ENCODE peak calls at places on chromosome 21, in ten cellular contexts. One of them, this sample, is unnamed.

GRCh38 chr21:20971296-20971921 is 26.8 kb upstream of the NCAM2 start:
- DNase-seq in GM23248: peak; percentile 76
- DNase-seq in A549: no peak
- DNase-seq in kidney: no peak
- DNase-seq in adrenal gland: no peak
- DNase-seq in ovary: no peak
- DNase-seq in small intestine: peak; percentile 2
- DNase-seq in aorta: peak; percentile 42
- DNase-seq in tibial nerve: peak; percentile 56
- DNase-seq in heart right ventricle: no peak
- DNase-seq in this sample: no peak

GRCh38 chr21:28283652-28284490 is 708.8 kb downstream of the LTN1 start:
- DNase-seq in kidney: no peak
- DNase-seq in tibial nerve: no peak
- DNase-seq in aorta: no peak
- DNase-seq in A549: no peak
- DNase-seq in ovary: no peak
- DNase-seq in heart right ventricle: peak; percentile 20
- DNase-seq in GM23248: peak; percentile 76
- DNase-seq in adrenal gland: no peak
- DNase-seq in small intestine: peak; percentile 26
- DNase-seq in this sample: no peak

GRCh38 chr21:35525443-35525842 is 476.3 kb upstream of the RUNX1 start:
- DNase-seq in GM23248: peak; percentile 33
- DNase-seq in tibial nerve: no peak
- DNase-seq in aorta: no peak
- DNase-seq in kidney: no peak
- DNase-seq in small intestine: no peak
- DNase-seq in heart right ventricle: no peak
- DNase-seq in A549: no peak
- DNase-seq in adrenal gland: no peak
- DNase-seq in ovary: no peak
- DNase-seq in this sample: no peak

GRCh38 chr21:43361493-43362296 is 65.2 kb downstream of the SIK1 start:
- DNase-seq in small intestine: no peak
- DNase-seq in ovary: no peak
- DNase-seq in A549: no peak
- DNase-seq in tibial nerve: no peak
- DNase-seq in adrenal gland: no peak
- DNase-seq in heart right ventricle: peak; percentile 79
- DNase-seq in GM23248: peak; percentile 75
- DNase-seq in aorta: peak; percentile 61
- DNase-seq in kidney: peak; percentile 90
- DNase-seq in this sample: peak; percentile 89

GRCh38 chr21:28871388-28872015 is 121.2 kb downstream of the LTN1 start:
- DNase-seq in kidney: no peak
- DNase-seq in GM23248: peak; percentile 44
- DNase-seq in small intestine: peak; percentile 13
- DNase-seq in adrenal gland: no peak
- DNase-seq in A549: no peak
- DNase-seq in heart right ventricle: no peak
- DNase-seq in aorta: no peak
- DNase-seq in ovary: no peak
- DNase-seq in tibial nerve: no peak
- DNase-seq in this sample: no peak

GRCh38 chr21:42421018-42421793 is 17.5 kb downstream of the UBASH3A start:
- DNase-seq in kidney: no peak
- DNase-seq in A549: no peak
- DNase-seq in aorta: no peak
- DNase-seq in heart right ventricle: no peak
- DNase-seq in adrenal gland: no peak
- DNase-seq in tibial nerve: no peak
- DNase-seq in small intestine: peak; percentile 75
- DNase-seq in ovary: no peak
- DNase-seq in GM23248: no peak
- DNase-seq in this sample: no peak

GRCh38 chr21:41947596-41948403 is 6.0 kb downstream of the C2CD2 start:
- DNase-seq in A549: no peak
- DNase-seq in heart right ventricle: no peak
- DNase-seq in small intestine: no peak
- DNase-seq in kidney: peak; percentile 74
- DNase-seq in tibial nerve: no peak
- DNase-seq in adrenal gland: peak; percentile 72
- DNase-seq in GM23248: peak; percentile 86
- DNase-seq in ovary: peak; percentile 84
- DNase-seq in aorta: peak; percentile 81
- DNase-seq in this sample: no peak

GRCh38 chr21:33075596-33076195 is 5.8 kb downstream of the OLIG1 start:
- DNase-seq in small intestine: no peak
- DNase-seq in tibial nerve: no peak
- DNase-seq in adrenal gland: no peak
- DNase-seq in kidney: no peak
- DNase-seq in A549: no peak
- DNase-seq in aorta: no peak
- DNase-seq in GM23248: no peak
- DNase-seq in heart right ventricle: no peak
- DNase-seq in ovary: no peak
- DNase-seq in this sample: no peak

GRCh38 chr21:25708467-25709065 is 26.1 kb downstream of the ATP5PF start:
- DNase-seq in aorta: no peak
- DNase-seq in adrenal gland: peak; percentile 44
- DNase-seq in A549: peak; percentile 22
- DNase-seq in heart right ventricle: peak; percentile 43
- DNase-seq in GM23248: peak; percentile 53
- DNase-seq in small intestine: peak; percentile 38
- DNase-seq in ovary: no peak
- DNase-seq in kidney: no peak
- DNase-seq in tibial nerve: peak; percentile 16
- DNase-seq in this sample: no peak

GRCh38 chr21:36320421-36321324 is 676 bp downstream of the MORC3 start:
- DNase-seq in A549: peak; percentile 30
- DNase-seq in GM23248: peak; percentile 88
- DNase-seq in ovary: peak; percentile 82
- DNase-seq in heart right ventricle: no peak
- DNase-seq in aorta: peak; percentile 82
- DNase-seq in adrenal gland: peak; percentile 78
- DNase-seq in kidney: peak; percentile 92
- DNase-seq in small intestine: peak; percentile 70
- DNase-seq in tibial nerve: peak; percentile 42
- DNase-seq in this sample: peak; percentile 82

GRCh38 chr21:9839011-9839661 is 682.2 kb upstream of the TPTE start:
- DNase-seq in adrenal gland: no peak
- DNase-seq in A549: no peak
- DNase-seq in aorta: peak; percentile 59
- DNase-seq in small intestine: no peak
- DNase-seq in kidney: peak; percentile 89
- DNase-seq in tibial nerve: no peak
- DNase-seq in ovary: no peak
- DNase-seq in GM23248: no peak
- DNase-seq in heart right ventricle: no peak
- DNase-seq in this sample: peak; percentile 82

GRCh38 chr21:45329261-45330074 is 41.8 kb upstream of the POFUT2 start:
- DNase-seq in A549: peak; percentile 40
- DNase-seq in heart right ventricle: no peak
- DNase-seq in adrenal gland: no peak
- DNase-seq in GM23248: no peak
- DNase-seq in small intestine: peak; percentile 24
- DNase-seq in kidney: peak; percentile 93
- DNase-seq in ovary: peak; percentile 45
- DNase-seq in tibial nerve: no peak
- DNase-seq in aorta: no peak
- DNase-seq in this sample: peak; percentile 62
- H3K27ac ChIP-seq in A549: peak overlapping the region; percentile 100
- H3K27ac ChIP-seq in heart right ventricle: no peak overlapping the region
- H3K27ac ChIP-seq in adrenal gland: peak overlapping the region; percentile 71
- H3K27ac ChIP-seq in GM23248: no peak overlapping the region
- H3K27ac ChIP-seq in small intestine: no peak overlapping the region
- H3K27ac ChIP-seq in kidney: peak overlapping the region; percentile 80
- H3K27ac ChIP-seq in ovary: no peak overlapping the region
- H3K27ac ChIP-seq in tibial nerve: peak overlapping the region; percentile 61
- H3K27ac ChIP-seq in aorta: no peak overlapping the region
- H3K27ac ChIP-seq in this sample: peak overlapping the region; percentile 56

GRCh38 chr21:46097826-46098286 is at the start of gene COL6A2:
- DNase-seq in small intestine: peak; percentile 13
- DNase-seq in aorta: peak; percentile 75
- DNase-seq in heart right ventricle: peak; percentile 64
- DNase-seq in kidney: peak; percentile 86
- DNase-seq in tibial nerve: no peak
- DNase-seq in A549: peak; percentile 53
- DNase-seq in adrenal gland: peak; percentile 38
- DNase-seq in GM23248: peak; percentile 90
- DNase-seq in ovary: peak; percentile 89
- DNase-seq in this sample: peak; percentile 49

GRCh38 chr21:46095814-46096595 is 1.9 kb upstream of the COL6A2 start:
- DNase-seq in GM23248: no peak
- DNase-seq in A549: no peak
- DNase-seq in aorta: no peak
- DNase-seq in ovary: peak; percentile 37
- DNase-seq in small intestine: no peak
- DNase-seq in tibial nerve: no peak
- DNase-seq in kidney: no peak
- DNase-seq in heart right ventricle: no peak
- DNase-seq in adrenal gland: no peak
- DNase-seq in this sample: no peak

GRCh38 chr21:46098303-46099141 is 610 bp downstream of the COL6A2 start:
- DNase-seq in aorta: peak; percentile 54
- DNase-seq in GM23248: peak; percentile 47
- DNase-seq in kidney: peak; percentile 74
- DNase-seq in small intestine: no peak
- DNase-seq in ovary: peak; percentile 67
- DNase-seq in tibial nerve: no peak
- DNase-seq in adrenal gland: peak; percentile 20
- DNase-seq in heart right ventricle: peak; percentile 33
- DNase-seq in A549: no peak
- DNase-seq in this sample: peak; percentile 50

GRCh38 chr21:46096596-46096981 is 1.3 kb upstream of the COL6A2 start:
- DNase-seq in small intestine: no peak
- DNase-seq in tibial nerve: no peak
- DNase-seq in adrenal gland: no peak
- DNase-seq in GM23248: no peak
- DNase-seq in kidney: peak; percentile 69
- DNase-seq in ovary: peak; percentile 47
- DNase-seq in heart right ventricle: no peak
- DNase-seq in A549: no peak
- DNase-seq in aorta: no peak
- DNase-seq in this sample: no peak

DNA sequence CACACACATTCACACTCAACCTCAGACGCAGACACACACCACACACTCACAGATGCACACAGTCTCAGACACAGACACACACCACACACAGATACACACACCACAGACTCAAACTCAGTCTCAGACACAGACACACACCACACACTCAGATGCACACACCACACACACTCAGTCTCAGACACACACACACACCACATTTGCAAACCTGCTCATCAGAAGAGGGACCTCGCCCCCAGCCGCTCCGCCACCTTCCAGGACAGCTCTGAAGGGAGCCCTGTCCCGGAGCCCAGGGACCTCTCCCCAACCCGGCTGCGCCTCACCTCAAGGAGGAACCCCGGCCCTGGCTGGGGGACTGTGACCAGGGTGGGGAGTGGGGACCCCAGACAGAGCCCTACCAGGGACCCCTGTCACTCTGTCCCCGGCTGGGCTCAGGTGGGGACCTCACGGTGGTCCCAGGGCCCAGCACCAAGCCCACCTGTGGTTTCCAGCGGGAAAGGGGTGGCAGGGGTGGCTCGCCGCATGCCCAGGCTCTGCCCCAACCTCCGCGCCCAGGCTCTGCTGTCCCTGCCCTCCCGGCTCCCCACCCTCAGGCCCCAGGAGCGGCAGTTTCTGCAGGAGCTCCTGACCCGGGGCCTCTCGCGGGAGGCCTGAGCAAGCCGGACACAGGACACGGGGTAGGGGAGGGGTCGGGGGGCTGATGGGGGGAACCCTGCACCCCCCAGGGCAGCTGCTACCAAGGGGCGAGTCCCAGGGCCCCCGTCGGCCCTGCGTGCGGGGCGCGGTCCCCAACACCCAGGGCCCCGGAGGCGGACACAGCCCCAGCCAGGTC is 701 bp upstream of the COL6A2 start:
- DNase-seq in adrenal gland: peak; percentile 15
- DNase-seq in tibial nerve: no peak
- DNase-seq in ovary: peak; percentile 69
- DNase-seq in small intestine: no peak
- DNase-seq in kidney: peak; percentile 72
- DNase-seq in A549: no peak
- DNase-seq in aorta: peak; percentile 58
- DNase-seq in heart right ventricle: peak; percentile 11
- DNase-seq in GM23248: peak; percentile 60
- DNase-seq in this sample: peak; percentile 64
- H3K4me3 ChIP-seq in adrenal gland: peak overlapping the region; percentile 74
- H3K4me3 ChIP-seq in tibial nerve: peak overlapping the region; percentile 76
- H3K4me3 ChIP-seq in ovary: peak overlapping the region; percentile 76
- H3K4me3 ChIP-seq in small intestine: peak overlapping the region; percentile 30
- H3K4me3 ChIP-seq in kidney: no peak overlapping the region
- H3K4me3 ChIP-seq in A549: peak overlapping the region; percentile 67
- H3K4me3 ChIP-seq in aorta: peak overlapping the region; percentile 98
- H3K4me3 ChIP-seq in heart right ventricle: peak overlapping the region; percentile 68
- H3K4me3 ChIP-seq in GM23248: peak overlapping the region; percentile 85
- H3K4me3 ChIP-seq in this sample: peak overlapping the region; percentile 45

DNA sequence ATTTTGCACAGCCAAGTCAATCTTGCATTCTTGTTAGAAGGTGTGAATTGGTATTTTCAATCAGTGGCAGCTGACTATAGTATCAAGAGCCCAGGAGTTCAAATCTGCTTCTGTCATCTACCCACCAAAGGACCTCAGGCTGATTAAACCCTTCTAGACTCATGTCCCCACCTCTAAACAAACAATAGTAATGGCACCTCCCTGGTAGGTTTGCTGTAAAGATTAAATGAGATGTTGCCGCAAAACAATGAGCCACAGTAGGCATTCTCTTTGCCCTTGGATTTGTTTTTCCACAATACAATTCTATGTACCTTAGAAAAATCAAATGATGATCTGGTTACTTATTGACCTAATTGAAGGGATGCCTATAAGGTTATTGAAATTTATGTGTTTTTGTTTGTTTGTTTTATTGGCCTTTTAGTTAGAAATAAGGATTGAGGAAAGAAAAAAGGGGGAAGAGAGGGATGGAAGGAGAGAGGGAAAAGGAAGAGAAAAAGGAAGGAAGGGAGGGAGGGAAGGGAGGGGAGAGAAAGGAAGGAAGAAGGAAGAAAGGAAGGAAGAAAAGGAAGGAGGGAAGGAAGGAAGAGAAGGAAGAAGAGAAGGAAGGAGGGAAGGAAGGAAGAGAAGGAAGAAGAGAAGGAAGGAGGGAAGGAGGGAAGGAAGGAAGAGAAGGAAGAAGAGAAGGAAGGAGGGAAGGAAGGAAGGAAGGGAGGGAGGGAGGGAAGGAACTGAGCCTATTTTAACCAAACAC is 110.7 kb downstream of the ETS2 start:
- DNase-seq in heart right ventricle: no peak
- DNase-seq in adrenal gland: no peak
- DNase-seq in ovary: no peak
- DNase-seq in A549: no peak
- DNase-seq in GM23248: no peak
- DNase-seq in aorta: no peak
- DNase-seq in kidney: no peak
- DNase-seq in tibial nerve: no peak
- DNase-seq in small intestine: no peak
- DNase-seq in this sample: no peak
- H3K4me1 ChIP-seq in heart right ventricle: peaks cover 18% of the 10 kb centered on the region
- H3K4me1 ChIP-seq in adrenal gland: peaks cover 7% of the 10 kb centered on the region
- H3K4me1 ChIP-seq in ovary: peaks cover 20% of the 10 kb centered on the region
- H3K4me1 ChIP-seq in A549: peaks cover 41% of the 10 kb centered on the region
- H3K4me1 ChIP-seq in GM23248: peaks cover 23% of the 10 kb centered on the region
- H3K4me1 ChIP-seq in aorta: no peaks in the 10 kb centered on the region
- H3K4me1 ChIP-seq in kidney: peaks cover 25% of the 10 kb centered on the region
- H3K4me1 ChIP-seq in tibial nerve: peaks cover 34% of the 10 kb centered on the region
- H3K4me1 ChIP-seq in small intestine: peaks cover 14% of the 10 kb centered on the region
- H3K4me1 ChIP-seq in this sample: peaks cover 34% of the 10 kb centered on the region

GRCh38 chr21:38352536-38353219 is 95.9 kb downstream of the KCNJ15 start:
- DNase-seq in A549: peak; percentile 47
- DNase-seq in small intestine: peak; percentile 11
- DNase-seq in aorta: peak; percentile 77
- DNase-seq in tibial nerve: peak; percentile 45
- DNase-seq in heart right ventricle: peak; percentile 62
- DNase-seq in GM23248: peak; percentile 89
- DNase-seq in kidney: no peak
- DNase-seq in adrenal gland: peak; percentile 55
- DNase-seq in ovary: peak; percentile 48
- DNase-seq in this sample: no peak
- H3K27ac ChIP-seq in A549: peak overlapping the region; percentile 84
- H3K27ac ChIP-seq in small intestine: no peak overlapping the region
- H3K27ac ChIP-seq in aorta: peak overlapping the region; percentile 100
- H3K27ac ChIP-seq in tibial nerve: no peak overlapping the region
- H3K27ac ChIP-seq in heart right ventricle: no peak overlapping the region
- H3K27ac ChIP-seq in GM23248: peak overlapping the region; percentile 82
- H3K27ac ChIP-seq in kidney: peak overlapping the region; percentile 15
- H3K27ac ChIP-seq in adrenal gland: no peak overlapping the region
- H3K27ac ChIP-seq in ovary: no peak overlapping the region
- H3K27ac ChIP-seq in this sample: peak overlapping the region; percentile 82